ENCODE peak calls at places on chromosomes 3 and 15, in nine cellular contexts. One of them, this sample, is unnamed.
A peak's percentile ranks its signal among the peaks of the same experiment; 100 is the strongest.

GRCh38 chr3:11009898-11010297 is 17.4 kb downstream of the SLC6A1 start:
- DNase-seq in esophagus squamous epithelium: no peak
- DNase-seq in suprapubic skin: no peak
- DNase-seq in lower leg skin: no peak
- DNase-seq in cardiac muscle cell: no peak
- DNase-seq in fibroblast of mammary gland: no peak
- DNase-seq in HCT116: no peak
- DNase-seq in brain microvascular endothelial cell: no peak
- DNase-seq in H1: no peak
- DNase-seq in this sample: no peak

GRCh38 chr15:51731549-51732267 is 5.7 kb downstream of the LYSMD2 start:
- DNase-seq in esophagus squamous epithelium: no peak
- DNase-seq in suprapubic skin: no peak
- DNase-seq in lower leg skin: peak; percentile 25
- DNase-seq in cardiac muscle cell: peak; percentile 82
- DNase-seq in fibroblast of mammary gland: peak; percentile 71
- DNase-seq in HCT116: no peak
- DNase-seq in brain microvascular endothelial cell: peak; percentile 55
- DNase-seq in H1: no peak
- DNase-seq in this sample: peak; percentile 91

GRCh38 chr3:69092030-69092513 is 7.3 kb downstream of the ARL6IP5 start:
- DNase-seq in esophagus squamous epithelium: no peak
- DNase-seq in suprapubic skin: no peak
- DNase-seq in lower leg skin: no peak
- DNase-seq in cardiac muscle cell: no peak
- DNase-seq in fibroblast of mammary gland: no peak
- DNase-seq in HCT116: no peak
- DNase-seq in brain microvascular endothelial cell: no peak
- DNase-seq in H1: no peak
- DNase-seq in this sample: peak; percentile 67

GRCh38 chr3:179288845-179289244 is 34.0 kb upstream of the ZNF639 start:
- DNase-seq in esophagus squamous epithelium: no peak
- DNase-seq in suprapubic skin: no peak
- DNase-seq in lower leg skin: no peak
- DNase-seq in cardiac muscle cell: no peak
- DNase-seq in fibroblast of mammary gland: no peak
- DNase-seq in HCT116: no peak
- DNase-seq in brain microvascular endothelial cell: no peak
- DNase-seq in H1: no peak
- DNase-seq in this sample: no peak

GRCh38 chr15:95495033-95495541 is 835.4 kb upstream of the NR2F2 start:
- DNase-seq in esophagus squamous epithelium: no peak
- DNase-seq in suprapubic skin: no peak
- DNase-seq in lower leg skin: no peak
- DNase-seq in cardiac muscle cell: peak; percentile 18
- DNase-seq in fibroblast of mammary gland: no peak
- DNase-seq in HCT116: no peak
- DNase-seq in brain microvascular endothelial cell: no peak
- DNase-seq in H1: no peak
- DNase-seq in this sample: no peak

GRCh38 chr3:23877324-23877980 is 39.3 kb downstream of the NKIRAS1 start:
- DNase-seq in esophagus squamous epithelium: no peak
- DNase-seq in suprapubic skin: peak; percentile 75
- DNase-seq in lower leg skin: no peak
- DNase-seq in cardiac muscle cell: peak; percentile 93
- DNase-seq in fibroblast of mammary gland: peak; percentile 93
- DNase-seq in HCT116: no peak
- DNase-seq in brain microvascular endothelial cell: peak; percentile 72
- DNase-seq in H1: no peak
- DNase-seq in this sample: no peak

GRCh38 chr3:11055496-11055895 is 62.9 kb downstream of the SLC6A1 start:
- DNase-seq in esophagus squamous epithelium: no peak
- DNase-seq in suprapubic skin: no peak
- DNase-seq in lower leg skin: no peak
- DNase-seq in cardiac muscle cell: no peak
- DNase-seq in fibroblast of mammary gland: no peak
- DNase-seq in HCT116: no peak
- DNase-seq in brain microvascular endothelial cell: no peak
- DNase-seq in H1: no peak
- DNase-seq in this sample: no peak

GRCh38 chr3:14587733-14588360 is 47.7 kb upstream of the GRIP2 start:
- DNase-seq in esophagus squamous epithelium: no peak
- DNase-seq in suprapubic skin: no peak
- DNase-seq in lower leg skin: no peak
- DNase-seq in cardiac muscle cell: peak; percentile 33
- DNase-seq in fibroblast of mammary gland: peak; percentile 79
- DNase-seq in HCT116: no peak
- DNase-seq in brain microvascular endothelial cell: peak; percentile 53
- DNase-seq in H1: no peak
- DNase-seq in this sample: no peak

GRCh38 chr3:54596087-54596486 is 331.8 kb downstream of the LRTM1 start:
- DNase-seq in esophagus squamous epithelium: no peak
- DNase-seq in suprapubic skin: no peak
- DNase-seq in lower leg skin: no peak
- DNase-seq in cardiac muscle cell: no peak
- DNase-seq in fibroblast of mammary gland: no peak
- DNase-seq in HCT116: no peak
- DNase-seq in brain microvascular endothelial cell: no peak
- DNase-seq in H1: no peak
- DNase-seq in this sample: no peak

GRCh38 chr3:47324278-47324865 is 41.6 kb downstream of the KLHL18 start:
- DNase-seq in esophagus squamous epithelium: no peak
- DNase-seq in suprapubic skin: no peak
- DNase-seq in lower leg skin: peak; percentile 35
- DNase-seq in cardiac muscle cell: peak; percentile 90
- DNase-seq in fibroblast of mammary gland: peak; percentile 81
- DNase-seq in HCT116: peak; percentile 48
- DNase-seq in brain microvascular endothelial cell: peak; percentile 65
- DNase-seq in H1: peak; percentile 29
- DNase-seq in this sample: peak; percentile 69

GRCh38 chr3:40780341-40780800 is 255.6 kb downstream of the ZNF621 start:
- DNase-seq in esophagus squamous epithelium: no peak
- DNase-seq in suprapubic skin: peak; percentile 87
- DNase-seq in lower leg skin: peak; percentile 72
- DNase-seq in cardiac muscle cell: peak; percentile 85
- DNase-seq in fibroblast of mammary gland: peak; percentile 30
- DNase-seq in HCT116: no peak
- DNase-seq in brain microvascular endothelial cell: peak; percentile 47
- DNase-seq in H1: no peak
- DNase-seq in this sample: no peak

GRCh38 chr15:70852501-70853269 is 1.3 kb downstream of the LARP6 start:
- DNase-seq in esophagus squamous epithelium: no peak
- DNase-seq in suprapubic skin: no peak
- DNase-seq in lower leg skin: no peak
- DNase-seq in cardiac muscle cell: peak; percentile 34
- DNase-seq in fibroblast of mammary gland: peak; percentile 95
- DNase-seq in HCT116: no peak
- DNase-seq in brain microvascular endothelial cell: peak; percentile 77
- DNase-seq in H1: no peak
- DNase-seq in this sample: no peak

GRCh38 chr3:145952541-145952940 is 208.4 kb downstream of the PLOD2 start:
- DNase-seq in esophagus squamous epithelium: no peak
- DNase-seq in suprapubic skin: no peak
- DNase-seq in lower leg skin: no peak
- DNase-seq in cardiac muscle cell: peak; percentile 86
- DNase-seq in fibroblast of mammary gland: peak; percentile 97
- DNase-seq in HCT116: no peak
- DNase-seq in brain microvascular endothelial cell: peak; percentile 25
- DNase-seq in H1: no peak
- DNase-seq in this sample: no peak

GRCh38 chr3:10816019-10816862 is at the start of gene SLC6A11:
- DNase-seq in esophagus squamous epithelium: no peak
- DNase-seq in suprapubic skin: no peak
- DNase-seq in lower leg skin: no peak
- DNase-seq in cardiac muscle cell: peak; percentile 2
- DNase-seq in fibroblast of mammary gland: no peak
- DNase-seq in HCT116: no peak
- DNase-seq in brain microvascular endothelial cell: no peak
- DNase-seq in H1: no peak
- DNase-seq in this sample: no peak

GRCh38 chr3:41683666-41684350 is 278.1 kb downstream of the ULK4 start:
- DNase-seq in esophagus squamous epithelium: no peak
- DNase-seq in suprapubic skin: no peak
- DNase-seq in lower leg skin: no peak
- DNase-seq in cardiac muscle cell: peak; percentile 21
- DNase-seq in fibroblast of mammary gland: peak; percentile 42
- DNase-seq in HCT116: no peak
- DNase-seq in brain microvascular endothelial cell: no peak
- DNase-seq in H1: no peak
- DNase-seq in this sample: no peak

GRCh38 chr3:69309810-69310209 is 76.1 kb downstream of the FRMD4B start:
- DNase-seq in esophagus squamous epithelium: no peak
- DNase-seq in suprapubic skin: no peak
- DNase-seq in lower leg skin: no peak
- DNase-seq in cardiac muscle cell: peak; percentile 68
- DNase-seq in fibroblast of mammary gland: peak; percentile 64
- DNase-seq in HCT116: peak; percentile 19
- DNase-seq in brain microvascular endothelial cell: peak; percentile 55
- DNase-seq in H1: no peak
- DNase-seq in this sample: peak; percentile 35

GRCh38 chr3:126447456-126448106 is 28.1 kb downstream of the ZXDC start:
- DNase-seq in esophagus squamous epithelium: no peak
- DNase-seq in suprapubic skin: no peak
- DNase-seq in lower leg skin: no peak
- DNase-seq in cardiac muscle cell: no peak
- DNase-seq in fibroblast of mammary gland: no peak
- DNase-seq in HCT116: no peak
- DNase-seq in brain microvascular endothelial cell: no peak
- DNase-seq in H1: no peak
- DNase-seq in this sample: no peak

GRCh38 chr15:75713338-75713895 is 769 bp upstream of the CSPG4 start:
- DNase-seq in esophagus squamous epithelium: no peak
- DNase-seq in suprapubic skin: peak; percentile 66
- DNase-seq in lower leg skin: no peak
- DNase-seq in cardiac muscle cell: peak; percentile 65
- DNase-seq in fibroblast of mammary gland: peak; percentile 45
- DNase-seq in HCT116: no peak
- DNase-seq in brain microvascular endothelial cell: no peak
- DNase-seq in H1: no peak
- DNase-seq in this sample: no peak

GRCh38 chr3:150251654-150252053 is 156.4 kb upstream of the TSC22D2 start:
- DNase-seq in esophagus squamous epithelium: no peak
- DNase-seq in suprapubic skin: no peak
- DNase-seq in lower leg skin: no peak
- DNase-seq in cardiac muscle cell: peak; percentile 55
- DNase-seq in fibroblast of mammary gland: peak; percentile 55
- DNase-seq in HCT116: no peak
- DNase-seq in brain microvascular endothelial cell: peak; percentile 41
- DNase-seq in H1: no peak
- DNase-seq in this sample: no peak

DNA sequence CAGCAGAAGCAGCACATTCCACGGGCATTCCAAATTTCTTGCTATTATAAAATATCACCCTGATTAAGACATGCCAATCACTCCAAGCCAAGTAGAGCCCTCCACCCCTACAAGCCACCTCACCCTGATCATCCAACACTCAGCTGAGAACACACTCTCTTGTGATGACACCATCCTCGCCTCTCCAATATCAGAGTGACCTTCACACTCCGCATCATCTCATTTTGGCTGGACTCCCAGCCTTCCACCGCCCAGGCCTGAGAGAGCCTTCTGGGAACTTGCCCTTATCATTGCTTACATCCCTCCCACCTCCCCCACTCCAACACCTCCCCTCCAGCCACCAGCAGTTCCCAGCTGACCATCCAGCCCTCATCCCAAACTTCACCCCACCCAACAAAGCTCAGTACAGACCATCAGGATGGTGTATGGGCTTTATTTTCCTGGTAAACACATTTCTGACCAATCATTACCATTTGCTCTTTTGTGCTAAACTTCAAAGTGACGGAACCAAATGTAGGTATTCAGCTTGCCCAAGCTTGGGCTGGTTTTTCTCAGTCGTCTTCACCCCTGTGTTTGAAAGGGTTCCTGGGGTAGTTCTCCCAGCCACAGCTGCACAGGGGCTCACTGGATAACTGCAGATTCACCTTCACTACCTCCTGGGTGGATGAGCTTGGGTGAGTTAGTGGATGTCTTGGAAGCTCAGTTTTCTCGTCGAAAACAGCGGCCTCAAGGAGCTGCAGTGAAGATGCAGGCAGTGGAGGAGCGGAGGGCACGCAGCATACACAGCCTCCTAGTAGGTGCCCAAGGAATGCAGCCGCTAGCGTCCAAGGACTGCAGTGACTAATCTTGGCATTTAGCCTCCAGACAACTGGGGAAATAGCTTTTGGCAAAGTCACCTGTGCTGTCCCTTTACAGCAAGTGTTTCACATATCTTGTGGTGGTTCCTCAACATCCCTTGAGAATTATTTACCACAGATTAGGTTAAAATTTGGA is 115.1 kb downstream of the LIPC start:
- DNase-seq in esophagus squamous epithelium: no peak
- DNase-seq in suprapubic skin: no peak
- DNase-seq in lower leg skin: no peak
- DNase-seq in cardiac muscle cell: peak; percentile 85
- DNase-seq in fibroblast of mammary gland: peak; percentile 92
- DNase-seq in HCT116: peak; percentile 76
- DNase-seq in brain microvascular endothelial cell: peak; percentile 92
- DNase-seq in H1: no peak
- DNase-seq in this sample: no peak
- TF ChIP-seq CTCF in esophagus squamous epithelium: no peak
- TF ChIP-seq CTCF in suprapubic skin: no peak
- TF ChIP-seq CTCF in lower leg skin: no peak
- TF ChIP-seq CTCF in cardiac muscle cell: no peak
- TF ChIP-seq CTCF in fibroblast of mammary gland: no peak
- TF ChIP-seq CTCF in HCT116: no peak
- TF ChIP-seq CTCF in brain microvascular endothelial cell: no peak
- TF ChIP-seq CTCF in H1: no peak
- TF ChIP-seq CTCF in this sample: no peak

GRCh38 chr3:32817195-32817560 is 619 bp upstream of the TRIM71 start:
- DNase-seq in esophagus squamous epithelium: no peak
- DNase-seq in suprapubic skin: no peak
- DNase-seq in lower leg skin: no peak
- DNase-seq in cardiac muscle cell: no peak
- DNase-seq in fibroblast of mammary gland: no peak
- DNase-seq in HCT116: no peak
- DNase-seq in brain microvascular endothelial cell: no peak
- DNase-seq in H1: no peak
- DNase-seq in this sample: no peak
- H3K4me3 ChIP-seq in esophagus squamous epithelium: peak overlapping the region; percentile 43
- H3K4me3 ChIP-seq in suprapubic skin: peak overlapping the region; percentile 56
- H3K4me3 ChIP-seq in lower leg skin: no peak overlapping the region
- H3K4me3 ChIP-seq in cardiac muscle cell: peak overlapping the region; percentile 48
- H3K4me3 ChIP-seq in fibroblast of mammary gland: no peak overlapping the region
- H3K4me3 ChIP-seq in HCT116: no peak overlapping the region
- H3K4me3 ChIP-seq in brain microvascular endothelial cell: no peak overlapping the region
- H3K4me3 ChIP-seq in H1: peak overlapping the region; percentile 94
- H3K4me3 ChIP-seq in this sample: no peak overlapping the region

GRCh38 chr3:62246985-62247384 is 126.4 kb downstream of the FEZF2 start:
- DNase-seq in esophagus squamous epithelium: no peak
- DNase-seq in suprapubic skin: no peak
- DNase-seq in lower leg skin: no peak
- DNase-seq in cardiac muscle cell: no peak
- DNase-seq in fibroblast of mammary gland: no peak
- DNase-seq in HCT116: no peak
- DNase-seq in brain microvascular endothelial cell: no peak
- DNase-seq in H1: no peak
- DNase-seq in this sample: no peak
- TF ChIP-seq CTCF in esophagus squamous epithelium: no peak
- TF ChIP-seq CTCF in suprapubic skin: no peak
- TF ChIP-seq CTCF in lower leg skin: no peak
- TF ChIP-seq CTCF in cardiac muscle cell: no peak
- TF ChIP-seq CTCF in fibroblast of mammary gland: no peak
- TF ChIP-seq CTCF in HCT116: no peak
- TF ChIP-seq CTCF in brain microvascular endothelial cell: no peak
- TF ChIP-seq CTCF in H1: no peak
- TF ChIP-seq CTCF in this sample: no peak

GRCh38 chr15:77497108-77497737 is 76.5 kb downstream of the HMG20A start:
- DNase-seq in esophagus squamous epithelium: no peak
- DNase-seq in suprapubic skin: peak; percentile 74
- DNase-seq in lower leg skin: peak; percentile 45
- DNase-seq in cardiac muscle cell: peak; percentile 67
- DNase-seq in fibroblast of mammary gland: no peak
- DNase-seq in HCT116: no peak
- DNase-seq in brain microvascular endothelial cell: peak; percentile 23
- DNase-seq in H1: no peak
- DNase-seq in this sample: no peak
- H3K4me3 ChIP-seq in esophagus squamous epithelium: peak overlapping the region; percentile 20
- H3K4me3 ChIP-seq in suprapubic skin: no peak overlapping the region
- H3K4me3 ChIP-seq in lower leg skin: no peak overlapping the region
- H3K4me3 ChIP-seq in cardiac muscle cell: no peak overlapping the region
- H3K4me3 ChIP-seq in fibroblast of mammary gland: no peak overlapping the region
- H3K4me3 ChIP-seq in HCT116: no peak overlapping the region
- H3K4me3 ChIP-seq in brain microvascular endothelial cell: peak overlapping the region; percentile 15
- H3K4me3 ChIP-seq in H1: no peak overlapping the region
- H3K4me3 ChIP-seq in this sample: no peak overlapping the region